ENCODE peak calls at places on chromosomes 1 and 21, in ten cellular contexts. One of them, this sample, is unnamed.

GRCh38 chr1:22223176-22223575 is 80.3 kb upstream of the WNT4 start:
- DNase-seq in ovary: no peak
- DNase-seq in HepG2: no peak
- DNase-seq in sigmoid colon: no peak
- DNase-seq in stomach: no peak
- DNase-seq in A549: no peak
- DNase-seq in tibial nerve: no peak
- DNase-seq in SK-N-SH: no peak
- DNase-seq in GM12878: no peak
- DNase-seq in esophagus muscularis mucosa: no peak
- DNase-seq in this sample: no peak

GRCh38 chr1:8154621-8155052 is 128.5 kb upstream of the ERRFI1 start:
- DNase-seq in esophagus muscularis mucosa: no peak
- DNase-seq in stomach: no peak
- DNase-seq in ovary: no peak
- DNase-seq in sigmoid colon: no peak
- DNase-seq in SK-N-SH: no peak
- DNase-seq in GM12878: no peak
- DNase-seq in A549: peak; percentile 74
- DNase-seq in HepG2: peak; percentile 99
- DNase-seq in tibial nerve: no peak
- DNase-seq in this sample: no peak

GRCh38 chr21:35622612-35623011 is 437.7 kb downstream of the SETD4 start:
- DNase-seq in stomach: no peak
- DNase-seq in A549: no peak
- DNase-seq in sigmoid colon: no peak
- DNase-seq in SK-N-SH: no peak
- DNase-seq in tibial nerve: no peak
- DNase-seq in HepG2: no peak
- DNase-seq in ovary: no peak
- DNase-seq in GM12878: no peak
- DNase-seq in esophagus muscularis mucosa: peak; percentile 42
- DNase-seq in this sample: no peak

GRCh38 chr1:18913065-18913502 is 10.7 kb upstream of the ALDH4A1 start:
- DNase-seq in tibial nerve: peak; percentile 68
- DNase-seq in sigmoid colon: peak; percentile 92
- DNase-seq in stomach: peak; percentile 86
- DNase-seq in GM12878: no peak
- DNase-seq in esophagus muscularis mucosa: no peak
- DNase-seq in ovary: peak; percentile 71
- DNase-seq in A549: peak; percentile 74
- DNase-seq in SK-N-SH: peak; percentile 95
- DNase-seq in HepG2: peak; percentile 66
- DNase-seq in this sample: peak; percentile 90

GRCh38 chr1:196372896-196373536 is 235.2 kb downstream of the KCNT2 start:
- DNase-seq in sigmoid colon: no peak
- DNase-seq in stomach: no peak
- DNase-seq in tibial nerve: no peak
- DNase-seq in ovary: no peak
- DNase-seq in GM12878: no peak
- DNase-seq in HepG2: peak; percentile 27
- DNase-seq in A549: peak; percentile 38
- DNase-seq in esophagus muscularis mucosa: no peak
- DNase-seq in SK-N-SH: peak; percentile 3
- DNase-seq in this sample: no peak

GRCh38 chr21:35616090-35616489 is 444.2 kb downstream of the SETD4 start:
- DNase-seq in sigmoid colon: no peak
- DNase-seq in HepG2: no peak
- DNase-seq in GM12878: no peak
- DNase-seq in ovary: no peak
- DNase-seq in stomach: no peak
- DNase-seq in A549: peak; percentile 10
- DNase-seq in SK-N-SH: no peak
- DNase-seq in esophagus muscularis mucosa: no peak
- DNase-seq in tibial nerve: peak; percentile 13
- DNase-seq in this sample: no peak

GRCh38 chr1:83761084-83761760 is 237.7 kb downstream of the TTLL7 start:
- DNase-seq in stomach: no peak
- DNase-seq in GM12878: peak; percentile 45
- DNase-seq in esophagus muscularis mucosa: no peak
- DNase-seq in sigmoid colon: no peak
- DNase-seq in tibial nerve: no peak
- DNase-seq in ovary: no peak
- DNase-seq in A549: no peak
- DNase-seq in SK-N-SH: no peak
- DNase-seq in HepG2: no peak
- DNase-seq in this sample: no peak

GRCh38 chr1:209202826-209203439 is 380.6 kb upstream of the CAMK1G start:
- DNase-seq in SK-N-SH: peak; percentile 65
- DNase-seq in ovary: no peak
- DNase-seq in sigmoid colon: no peak
- DNase-seq in A549: peak; percentile 71
- DNase-seq in HepG2: peak; percentile 46
- DNase-seq in GM12878: no peak
- DNase-seq in esophagus muscularis mucosa: no peak
- DNase-seq in stomach: no peak
- DNase-seq in tibial nerve: no peak
- DNase-seq in this sample: no peak

DNA sequence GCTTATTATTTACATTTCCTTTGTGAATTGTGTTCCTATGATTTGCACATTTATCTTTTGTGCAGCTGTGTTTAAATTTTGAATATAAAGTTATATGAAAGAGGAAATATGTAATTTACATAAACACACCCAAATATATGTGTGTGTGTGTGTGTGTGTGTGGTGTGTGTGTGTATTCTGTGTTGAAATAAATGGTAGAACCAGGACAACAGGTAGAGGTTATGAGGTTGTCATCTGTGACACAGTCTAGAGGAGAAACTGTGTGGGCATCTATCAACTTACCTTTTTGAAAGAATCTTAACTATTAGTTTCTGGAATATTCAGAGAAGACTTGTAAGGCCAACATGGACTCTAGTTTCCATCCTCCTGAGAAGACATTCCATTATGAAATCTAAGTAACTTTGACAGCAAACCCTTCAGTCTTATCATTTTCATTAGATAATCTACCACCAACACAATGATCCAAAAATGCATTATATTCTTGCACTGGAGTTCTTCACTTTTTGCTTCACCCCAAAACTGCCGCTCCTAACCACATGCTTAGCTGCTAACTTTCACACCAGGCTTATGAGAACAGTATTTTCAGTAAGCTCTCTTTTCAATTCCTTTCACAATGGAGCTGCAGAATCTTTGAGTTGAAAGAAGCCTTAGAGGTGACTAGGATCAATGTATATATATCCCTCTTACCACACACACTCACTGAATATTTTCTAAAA is 21.7 kb downstream of the PTPRC start:
- DNase-seq in A549: no peak
- DNase-seq in SK-N-SH: no peak
- DNase-seq in esophagus muscularis mucosa: no peak
- DNase-seq in sigmoid colon: no peak
- DNase-seq in tibial nerve: no peak
- DNase-seq in HepG2: no peak
- DNase-seq in stomach: no peak
- DNase-seq in ovary: no peak
- DNase-seq in GM12878: no peak
- DNase-seq in this sample: no peak
- H3K4me1 ChIP-seq in A549: no peaks in the 10 kb centered on the region
- H3K4me1 ChIP-seq in SK-N-SH: peaks cover 21% of the 10 kb centered on the region
- H3K4me1 ChIP-seq in esophagus muscularis mucosa: no peaks in the 10 kb centered on the region
- H3K4me1 ChIP-seq in sigmoid colon: no peaks in the 10 kb centered on the region
- H3K4me1 ChIP-seq in tibial nerve: peaks cover 5% of the 10 kb centered on the region
- H3K4me1 ChIP-seq in HepG2: no peaks in the 10 kb centered on the region
- H3K4me1 ChIP-seq in stomach: no peaks in the 10 kb centered on the region
- H3K4me1 ChIP-seq in ovary: no peaks in the 10 kb centered on the region
- H3K4me1 ChIP-seq in GM12878: peaks cover 38% of the 10 kb centered on the region
- H3K4me1 ChIP-seq in this sample: peaks cover 8% of the 10 kb centered on the region

GRCh38 chr1:112395832-112396667 is at the start of gene CTTNBP2NL:
- DNase-seq in SK-N-SH: peak; percentile 95
- DNase-seq in sigmoid colon: peak; percentile 99
- DNase-seq in tibial nerve: peak; percentile 94
- DNase-seq in GM12878: no peak
- DNase-seq in ovary: peak; percentile 97
- DNase-seq in HepG2: peak; percentile 93
- DNase-seq in A549: peak; percentile 92
- DNase-seq in esophagus muscularis mucosa: peak; percentile 98
- DNase-seq in stomach: peak; percentile 97
- DNase-seq in this sample: peak; percentile 98

GRCh38 chr1:112394743-112395062 is 1.3 kb upstream of the CTTNBP2NL start:
- DNase-seq in ovary: no peak
- DNase-seq in tibial nerve: no peak
- DNase-seq in esophagus muscularis mucosa: no peak
- DNase-seq in sigmoid colon: no peak
- DNase-seq in GM12878: no peak
- DNase-seq in SK-N-SH: no peak
- DNase-seq in A549: no peak
- DNase-seq in stomach: no peak
- DNase-seq in HepG2: no peak
- DNase-seq in this sample: no peak

GRCh38 chr1:112397051-112397471 is 1.0 kb downstream of the CTTNBP2NL start:
- DNase-seq in SK-N-SH: no peak
- DNase-seq in A549: no peak
- DNase-seq in GM12878: no peak
- DNase-seq in sigmoid colon: no peak
- DNase-seq in tibial nerve: no peak
- DNase-seq in ovary: no peak
- DNase-seq in HepG2: no peak
- DNase-seq in stomach: no peak
- DNase-seq in esophagus muscularis mucosa: no peak
- DNase-seq in this sample: no peak

GRCh38 chr1:112396668-112397025 is 633 bp downstream of the CTTNBP2NL start:
- DNase-seq in sigmoid colon: no peak
- DNase-seq in SK-N-SH: no peak
- DNase-seq in HepG2: no peak
- DNase-seq in A549: no peak
- DNase-seq in esophagus muscularis mucosa: no peak
- DNase-seq in stomach: no peak
- DNase-seq in ovary: no peak
- DNase-seq in tibial nerve: no peak
- DNase-seq in GM12878: no peak
- DNase-seq in this sample: no peak

DNA sequence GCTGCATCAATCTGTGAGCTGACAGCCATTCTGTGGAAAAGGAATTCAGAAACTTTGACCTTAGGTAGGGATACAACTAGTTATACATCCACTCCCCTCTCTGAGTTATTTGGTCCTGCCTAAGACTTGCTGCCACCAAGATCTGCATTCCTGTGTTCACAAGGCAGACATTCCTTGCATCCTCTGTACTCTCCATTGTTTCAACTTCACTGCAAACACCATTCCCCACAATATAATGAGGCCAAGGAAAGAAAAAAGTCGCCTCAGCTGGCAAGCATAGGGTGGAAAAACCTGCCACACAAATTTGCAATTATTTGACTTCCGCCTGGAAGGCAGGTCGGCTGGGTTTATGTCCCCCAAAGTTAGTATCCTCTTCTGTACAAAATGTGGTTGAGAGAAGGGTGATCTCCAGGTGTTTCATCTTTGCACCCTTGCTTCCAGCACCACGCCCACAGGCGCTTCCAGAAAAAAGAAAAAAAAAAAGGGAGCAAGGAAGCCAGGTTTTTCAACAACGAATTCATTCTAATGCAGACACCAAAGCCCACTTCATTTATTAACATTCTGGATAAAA is 668 bp upstream of the CTTNBP2NL start:
- DNase-seq in GM12878: no peak
- DNase-seq in A549: no peak
- DNase-seq in HepG2: no peak
- DNase-seq in stomach: no peak
- DNase-seq in esophagus muscularis mucosa: no peak
- DNase-seq in ovary: no peak
- DNase-seq in tibial nerve: no peak
- DNase-seq in SK-N-SH: no peak
- DNase-seq in sigmoid colon: no peak
- DNase-seq in this sample: no peak
- TF ChIP-seq EP300 in GM12878: no peak
- TF ChIP-seq EP300 in A549: no peak
- TF ChIP-seq EP300 in HepG2: no peak
- TF ChIP-seq EP300 in stomach: no peak
- TF ChIP-seq EP300 in esophagus muscularis mucosa: no peak
- TF ChIP-seq EP300 in ovary: no peak
- TF ChIP-seq EP300 in tibial nerve: no peak
- TF ChIP-seq EP300 in SK-N-SH: no peak
- TF ChIP-seq EP300 in sigmoid colon: no peak
- TF ChIP-seq EP300 in this sample: no peak

GRCh38 chr1:9308236-9308635 is 15.5 kb downstream of the SPSB1 start:
- DNase-seq in A549: no peak
- DNase-seq in GM12878: no peak
- DNase-seq in tibial nerve: no peak
- DNase-seq in SK-N-SH: no peak
- DNase-seq in esophagus muscularis mucosa: no peak
- DNase-seq in sigmoid colon: no peak
- DNase-seq in ovary: no peak
- DNase-seq in HepG2: no peak
- DNase-seq in stomach: no peak
- DNase-seq in this sample: no peak

GRCh38 chr1:9305216-9305615 is 12.5 kb downstream of the SPSB1 start:
- DNase-seq in sigmoid colon: no peak
- DNase-seq in A549: no peak
- DNase-seq in ovary: no peak
- DNase-seq in GM12878: no peak
- DNase-seq in SK-N-SH: no peak
- DNase-seq in stomach: no peak
- DNase-seq in tibial nerve: no peak
- DNase-seq in HepG2: no peak
- DNase-seq in esophagus muscularis mucosa: no peak
- DNase-seq in this sample: no peak

GRCh38 chr1:9303916-9304315 is 11.2 kb downstream of the SPSB1 start:
- DNase-seq in sigmoid colon: no peak
- DNase-seq in ovary: no peak
- DNase-seq in esophagus muscularis mucosa: no peak
- DNase-seq in tibial nerve: no peak
- DNase-seq in A549: no peak
- DNase-seq in SK-N-SH: no peak
- DNase-seq in GM12878: no peak
- DNase-seq in HepG2: no peak
- DNase-seq in stomach: no peak
- DNase-seq in this sample: no peak

GRCh38 chr1:9307303-9307702 is 14.6 kb downstream of the SPSB1 start:
- DNase-seq in stomach: no peak
- DNase-seq in SK-N-SH: peak; percentile 73
- DNase-seq in sigmoid colon: no peak
- DNase-seq in ovary: no peak
- DNase-seq in GM12878: no peak
- DNase-seq in esophagus muscularis mucosa: no peak
- DNase-seq in HepG2: no peak
- DNase-seq in A549: no peak
- DNase-seq in tibial nerve: no peak
- DNase-seq in this sample: no peak

GRCh38 chr1:9306006-9306405 is 13.3 kb downstream of the SPSB1 start:
- DNase-seq in ovary: no peak
- DNase-seq in esophagus muscularis mucosa: no peak
- DNase-seq in GM12878: no peak
- DNase-seq in A549: no peak
- DNase-seq in sigmoid colon: no peak
- DNase-seq in SK-N-SH: no peak
- DNase-seq in HepG2: no peak
- DNase-seq in stomach: no peak
- DNase-seq in tibial nerve: no peak
- DNase-seq in this sample: no peak
- H3K4me1 ChIP-seq in ovary: peaks cover 21% of the 10 kb centered on the region
- H3K4me1 ChIP-seq in esophagus muscularis mucosa: peaks cover 94% of the 10 kb centered on the region
- H3K4me1 ChIP-seq in GM12878: no peaks in the 10 kb centered on the region
- H3K4me1 ChIP-seq in A549: peaks cover 48% of the 10 kb centered on the region
- H3K4me1 ChIP-seq in sigmoid colon: no peaks in the 10 kb centered on the region
- H3K4me1 ChIP-seq in SK-N-SH: peaks cover 7% of the 10 kb centered on the region
- H3K4me1 ChIP-seq in HepG2: no peaks in the 10 kb centered on the region
- H3K4me1 ChIP-seq in stomach: peaks cover 28% of the 10 kb centered on the region
- H3K4me1 ChIP-seq in tibial nerve: peaks cover 15% of the 10 kb centered on the region
- H3K4me1 ChIP-seq in this sample: peaks cover 46% of the 10 kb centered on the region

DNA sequence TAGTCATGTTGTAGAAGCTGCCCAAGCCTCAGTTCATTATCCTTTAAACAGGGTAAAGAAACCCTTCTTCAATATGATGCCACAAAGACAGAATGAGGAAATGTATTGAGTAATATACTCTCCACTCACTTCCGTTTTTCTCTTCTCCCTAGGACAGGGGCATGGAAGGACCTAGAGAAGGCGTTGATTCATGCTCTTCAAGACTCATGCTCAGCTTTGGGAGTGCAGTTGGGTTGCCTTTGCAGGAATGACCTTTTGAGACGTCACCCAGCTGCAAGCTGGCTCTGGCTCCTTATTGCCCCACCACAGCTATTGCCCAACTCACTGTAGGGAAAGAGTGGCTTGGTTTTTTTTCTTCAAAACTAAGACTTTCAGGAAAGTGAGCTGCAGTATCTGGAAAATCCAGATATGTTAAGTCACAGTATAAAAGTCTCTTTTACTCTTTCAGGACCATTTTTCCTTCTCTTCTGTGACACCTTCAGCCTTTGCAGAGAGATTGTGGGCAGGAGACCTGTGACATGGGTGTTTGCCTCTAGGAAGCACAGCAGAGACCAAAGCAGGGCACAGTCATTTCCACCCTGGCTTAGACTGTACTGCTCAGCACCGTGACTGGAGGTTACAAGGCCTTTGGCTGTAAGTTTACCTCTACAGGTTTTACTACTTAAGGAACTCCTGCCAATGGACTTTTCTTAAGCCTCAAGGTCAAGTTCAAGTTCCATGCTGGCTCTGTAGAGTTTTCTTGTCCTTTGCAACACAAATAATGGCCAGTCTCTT is 39.5 kb downstream of the XCL2 start:
- DNase-seq in A549: peak; percentile 42
- DNase-seq in GM12878: peak; percentile 60
- DNase-seq in SK-N-SH: no peak
- DNase-seq in esophagus muscularis mucosa: no peak
- DNase-seq in stomach: peak; percentile 30
- DNase-seq in HepG2: no peak
- DNase-seq in sigmoid colon: peak; percentile 80
- DNase-seq in ovary: no peak
- DNase-seq in tibial nerve: peak; percentile 77
- DNase-seq in this sample: peak; percentile 81
- TF ChIP-seq EP300 in A549: no peak
- TF ChIP-seq EP300 in GM12878: no peak
- TF ChIP-seq EP300 in SK-N-SH: no peak
- TF ChIP-seq EP300 in esophagus muscularis mucosa: no peak
- TF ChIP-seq EP300 in stomach: no peak
- TF ChIP-seq EP300 in HepG2: no peak
- TF ChIP-seq EP300 in sigmoid colon: no peak
- TF ChIP-seq EP300 in ovary: no peak
- TF ChIP-seq EP300 in tibial nerve: peak; percentile 77
- TF ChIP-seq EP300 in this sample: no peak

This sample was measured in suprapubic skin.